ENCODE peak calls at places on chromosome 1, in four cellular contexts. T, Z, D and N are unnamed samples.

GRCh38 chr1:10622896-10623295 is 148.1 kb downstream of the PEX14 start:
- DNase-seq in D (no peak), T (no peak), Z (no peak), N (peak; percentile 41)

GRCh38 chr1:212486591-212486963 is 53.9 kb downstream of the NENF start:
- DNase-seq in D (no peak), Z (no peak), T (no peak), N (no peak)

GRCh38 chr1:94787676-94788075 is 32.5 kb upstream of the SLC44A3 start:
- DNase-seq in Z (no peak), D (no peak), T (no peak), N (no peak)

GRCh38 chr1:85581802-85582686 is 1.5 kb downstream of the CCN1 start:
- DNase-seq in Z (no peak), T (peak; percentile 77), D (no peak), N (no peak)

GRCh38 chr1:96492236-96492635 is 229.3 kb upstream of the PTBP2 start:
- DNase-seq in Z (no peak), D (no peak), T (no peak), N (no peak)

GRCh38 chr1:29379438-29380073 is 143.2 kb downstream of the PTPRU start:
- DNase-seq in T (no peak), D (no peak), Z (no peak), N (no peak)

GRCh38 chr1:56255516-56256181 is 323.7 kb downstream of the PLPP3 start:
- DNase-seq in Z (no peak), D (peak; percentile 2), T (peak; percentile 92), N (no peak)

GRCh38 chr1:116986531-116987255 is 14.9 kb upstream of the CD101 start:
- DNase-seq in D (no peak), T (no peak), Z (no peak), N (no peak)

GRCh38 chr1:18922319-18922726 is 20.0 kb upstream of the ALDH4A1 start:
- DNase-seq in T (peak; percentile 94), Z (no peak), D (peak; percentile 59), N (no peak)

GRCh38 chr1:207223162-207223561 is 98.3 kb upstream of the CD55 start:
- DNase-seq in Z (no peak), T (no peak), D (no peak), N (no peak)

GRCh38 chr1:207217778-207218511 is 103.5 kb upstream of the CD55 start:
- DNase-seq in T (no peak), Z (no peak), D (no peak), N (no peak)

GRCh38 chr1:207218512-207219352 is 102.7 kb upstream of the CD55 start:
- DNase-seq in D (no peak), T (no peak), Z (no peak), N (no peak)

GRCh38 chr1:207221934-207222351 is 99.5 kb upstream of the CD55 start:
- DNase-seq in D (no peak), T (no peak), Z (no peak), N (no peak)

GRCh38 chr1:207219979-207220889 is 101.2 kb upstream of the CD55 start:
- DNase-seq in Z (no peak), D (no peak), T (no peak), N (no peak)
- TF ChIP-seq CTCF in Z (no peak), D (no peak), T (no peak), N (no peak)

DNA sequence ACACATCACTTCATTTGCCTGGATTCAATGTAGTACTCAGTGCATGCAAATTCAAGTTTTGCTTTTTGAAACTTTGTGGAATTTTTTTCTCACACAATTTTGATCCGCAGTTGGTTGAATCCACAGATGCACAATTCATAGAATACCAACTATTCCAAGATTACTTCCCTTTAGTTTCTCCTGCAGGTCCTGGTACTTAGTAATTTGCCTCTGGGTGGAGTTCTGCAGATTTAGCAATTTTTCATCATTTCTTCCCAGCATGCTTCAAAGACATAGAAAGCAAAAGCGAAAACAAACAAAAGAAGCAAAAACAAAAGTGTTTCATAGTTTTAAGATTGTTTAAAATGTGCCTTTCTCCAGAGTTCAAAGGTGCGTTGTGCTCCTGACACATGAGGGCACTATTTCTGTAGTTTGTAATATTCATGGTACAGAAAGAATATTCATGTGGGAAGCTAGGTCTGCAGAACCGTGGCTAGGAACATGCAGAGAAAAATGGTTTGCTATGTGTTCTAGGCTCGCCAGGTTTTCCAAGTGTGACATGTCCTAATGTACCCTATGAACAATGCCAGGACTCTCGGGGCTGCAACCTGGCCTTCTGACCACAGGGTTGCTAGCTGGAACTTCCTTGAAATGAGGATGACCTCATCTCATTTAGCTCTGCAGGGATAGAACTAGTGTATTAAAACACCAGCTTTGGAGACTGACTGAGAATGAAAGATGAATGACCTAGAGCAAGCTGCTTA is 30.0 kb upstream of the RCSD1 start:
- DNase-seq in Z (peak; percentile 67), D (peak; percentile 20), T (no peak), N (peak; percentile 75)
- TF ChIP-seq CTCF in Z (peak; percentile 66), D (peak; percentile 41), T (peak; percentile 57), N (peak; percentile 27)

GRCh38 chr1:34113887-34114286 is 51.1 kb downstream of the CSMD2 start:
- DNase-seq in T (no peak), D (peak; percentile 3), Z (no peak), N (no peak)
- TF ChIP-seq CTCF in T (no peak), D (peak; percentile 49), Z (no peak), N (no peak)

GRCh38 chr1:109994654-109995053 is 10.1 kb downstream of the AHCYL1 start:
- DNase-seq in T (no peak), D (no peak), Z (no peak), N (no peak)

GRCh38 chr1:109997867-109998229 is 13.3 kb downstream of the AHCYL1 start:
- DNase-seq in D (no peak), Z (no peak), T (no peak), N (no peak)

GRCh38 chr1:109995536-109995935 is 11.0 kb downstream of the AHCYL1 start:
- DNase-seq in D (no peak), T (no peak), Z (no peak), N (no peak)

GRCh38 chr1:109997204-109997866 is 12.8 kb downstream of the AHCYL1 start:
- DNase-seq in T (no peak), Z (no peak), D (no peak), N (no peak)

DNA sequence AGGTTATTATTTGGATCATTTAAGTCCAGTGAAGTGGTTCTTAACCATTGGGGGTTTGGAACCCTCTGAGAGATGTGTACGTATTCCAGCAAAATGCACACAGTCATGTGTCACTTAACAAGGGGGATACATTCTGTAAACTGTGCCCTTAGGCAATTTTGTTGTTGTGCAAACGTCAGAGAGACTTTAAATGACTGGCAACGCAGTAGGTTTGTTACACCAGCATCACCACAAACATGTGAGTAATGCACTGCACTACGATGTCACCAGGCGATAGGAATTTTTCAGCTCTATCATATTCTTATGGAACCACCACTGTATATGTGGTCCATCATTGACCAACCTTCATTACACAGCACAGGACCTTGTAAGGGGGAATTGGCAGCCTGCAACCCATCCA is 11.9 kb downstream of the AHCYL1 start:
- DNase-seq in D (no peak), Z (no peak), T (no peak), N (no peak)
- TF ChIP-seq CTCF in D (no peak), Z (no peak), T (no peak), N (no peak)

DNA sequence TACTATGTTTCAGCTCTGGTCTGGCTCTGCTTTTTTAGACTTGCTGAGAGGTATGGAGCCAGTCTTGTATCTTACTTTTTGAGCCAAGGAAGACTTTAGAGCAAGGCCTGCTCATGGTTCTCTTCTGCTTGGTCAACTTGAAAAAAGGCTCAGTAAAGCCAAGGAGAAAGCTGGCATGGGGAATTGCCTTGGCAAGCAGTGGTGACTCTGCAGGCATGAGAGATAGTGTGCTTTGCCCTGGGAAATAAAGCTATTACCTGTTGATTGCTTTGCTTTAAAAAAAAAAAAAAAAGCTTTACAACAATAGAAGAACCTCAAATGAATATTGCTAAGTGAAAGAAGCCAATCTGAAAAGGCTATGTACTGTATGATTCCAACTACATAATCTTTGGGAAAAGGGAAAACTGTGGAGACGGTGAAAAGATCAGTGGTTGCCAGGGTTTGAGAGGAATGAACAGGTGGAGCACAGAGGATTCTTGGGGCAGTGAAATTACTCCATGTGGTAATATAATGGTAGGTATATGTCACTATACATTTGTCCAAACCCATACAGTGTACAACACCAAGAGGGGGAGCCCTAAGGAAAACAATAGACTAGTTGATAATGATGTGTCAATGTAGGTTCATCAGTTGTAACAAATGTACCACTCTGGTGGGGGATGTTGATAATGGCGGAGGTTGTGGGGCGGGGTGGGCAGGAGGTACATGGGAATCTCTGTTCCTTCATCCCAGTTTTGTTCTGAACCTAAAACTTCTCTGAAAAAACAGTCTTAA is 87.6 kb downstream of the HMCN1 start:
- DNase-seq in T (no peak), Z (no peak), D (no peak), N (no peak)
- TF ChIP-seq CTCF in T (no peak), Z (no peak), D (no peak), N (no peak)

DNA sequence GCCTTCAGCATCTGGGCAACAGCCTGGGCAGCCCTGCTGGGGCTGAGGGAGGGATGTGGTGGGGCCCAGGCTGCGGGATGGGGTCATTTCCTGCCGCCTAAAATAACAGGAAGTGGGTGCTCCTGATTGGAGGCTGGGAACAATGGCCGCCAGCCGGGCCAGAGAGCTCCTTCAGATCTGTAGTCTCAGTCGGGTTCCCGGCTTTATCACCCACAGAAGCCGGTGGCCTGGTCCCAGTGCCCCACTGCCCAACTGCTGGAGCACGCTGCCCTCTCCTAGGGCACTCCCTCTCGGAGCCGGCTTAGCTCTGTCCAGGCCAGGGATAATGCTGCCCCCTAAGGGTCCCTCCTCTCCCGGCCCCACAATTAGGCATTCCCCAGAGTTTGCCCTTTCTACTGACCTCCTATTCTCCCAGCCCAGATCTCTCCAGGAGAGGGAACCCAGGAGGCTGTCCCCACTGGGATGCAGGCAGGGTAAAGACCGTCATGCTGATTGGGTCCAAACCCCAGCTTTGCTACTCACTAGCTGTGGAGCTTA is 5.1 kb downstream of the MAP7D1 start:
- DNase-seq in D (no peak), Z (peak; percentile 79), T (peak; percentile 85), N (peak; percentile 70)
- TF ChIP-seq CTCF in D (peak; percentile 53), Z (peak; percentile 38), T (peak; percentile 5), N (no peak)

DNA sequence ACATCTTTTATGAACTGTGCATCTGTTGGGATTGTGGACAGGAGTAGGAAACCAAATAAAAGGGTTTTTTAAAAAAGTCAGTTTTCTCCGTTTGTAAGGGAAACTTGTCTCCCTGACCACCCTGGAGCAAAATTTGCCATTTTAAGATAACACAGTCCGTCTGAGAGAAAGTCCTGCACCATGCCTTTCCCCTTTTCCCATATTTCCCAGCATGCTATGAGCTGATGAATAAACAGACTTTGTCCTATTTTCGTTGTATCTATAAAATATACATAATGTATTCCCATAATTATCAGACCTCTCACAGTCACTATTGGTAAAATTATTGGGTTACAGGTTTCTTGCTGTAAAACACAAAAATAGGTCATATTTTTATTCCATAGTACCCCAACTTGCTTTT is 1.7 kb upstream of the AKT3 start:
- DNase-seq in T (no peak), Z (no peak), D (no peak), N (no peak)
- TF ChIP-seq CTCF in T (no peak), Z (no peak), D (no peak), N (no peak)

GRCh38 chr1:151705739-151706463 is 10.7 kb downstream of the CELF3 start:
- DNase-seq in Z (no peak), T (no peak), D (no peak), N (no peak)
- TF ChIP-seq CTCF in Z (no peak), T (no peak), D (no peak), N (no peak)